ENCODE peak calls at places on chromosomes 2 and 18, in six cellular contexts. I is sigmoid colon, G is NB4, D is heart left ventricle, R is OCI-LY7, P is Daoy. U is an unnamed sample.

GRCh38 chr2:36459725-36460137 is 104.2 kb downstream of the CRIM1 start:
- DNase-seq in I (no peak), G (peak; percentile 12), D (no peak), R (no peak), P (peak; percentile 66), U (peak; percentile 49)

GRCh38 chr18:50719471-50719987 is 100.3 kb downstream of the MRO start:
- DNase-seq in I (no peak), G (no peak), D (no peak), R (no peak), P (no peak), U (no peak)

GRCh38 chr2:6353669-6354068 is 512.0 kb downstream of the CMPK2 start:
- DNase-seq in I (no peak), G (no peak), D (no peak), R (peak; percentile 77), P (no peak), U (no peak)

GRCh38 chr2:1641498-1641897 is 102.8 kb downstream of the PXDN start:
- DNase-seq in I (peak; percentile 52), G (no peak), D (no peak), R (no peak), P (no peak), U (no peak)

GRCh38 chr2:73920577-73921545 is 5.8 kb upstream of the DGUOK start:
- DNase-seq in I (peak; percentile 89), G (peak; percentile 79), D (no peak), R (peak; percentile 49), P (peak; percentile 43), U (peak; percentile 82)

GRCh38 chr18:8741524-8741923 is 36.2 kb downstream of the MTCL1 start:
- DNase-seq in I (no peak), G (no peak), D (no peak), R (no peak), P (no peak), U (no peak)

GRCh38 chr2:232982926-232983668 is 30.0 kb downstream of the NGEF start:
- DNase-seq in I (no peak), G (no peak), D (no peak), R (peak; percentile 33), P (no peak), U (no peak)

GRCh38 chr2:15262792-15263191 is 298.3 kb downstream of the NBAS start:
- DNase-seq in I (no peak), G (no peak), D (no peak), R (no peak), P (no peak), U (no peak)

GRCh38 chr18:12741351-12741750 is 38.5 kb downstream of the PSMG2 start:
- DNase-seq in I (no peak), G (no peak), D (no peak), R (no peak), P (peak; percentile 74), U (no peak)

U was measured in OCI-M1.